ENCODE peak calls at places on chromosomes 16 and 17, in seven cellular contexts. W, P, M, K, A, L and Z are unnamed samples.

GRCh38 chr16:19783847-19784736 is 66.0 kb downstream of the IQCK start:
- DNase-seq in W (no peak), P (no peak), M (no peak), K (no peak), A (no peak), L (no peak), Z (no peak)

GRCh38 chr17:55683554-55684315 is 38.9 kb downstream of the TMEM100 start:
- DNase-seq in W (no peak), P (no peak), M (no peak), K (no peak), A (no peak), L (no peak), Z (no peak)

GRCh38 chr16:14640538-14640937 is 7.8 kb downstream of the BFAR start:
- DNase-seq in W (no peak), P (no peak), M (no peak), K (no peak), A (peak; percentile 55), L (no peak), Z (no peak)

GRCh38 chr17:2241823-2242222 is 61.8 kb downstream of the SMG6 start:
- DNase-seq in W (no peak), P (no peak), M (peak; percentile 83), K (no peak), A (no peak), L (no peak), Z (peak; percentile 61)

GRCh38 chr17:82938486-82939212 is 98.8 kb upstream of the ZNF750 start:
- DNase-seq in W (no peak), P (no peak), M (no peak), K (no peak), A (peak; percentile 30), L (no peak), Z (no peak)

GRCh38 chr16:90078594-90078895 is 1.4 kb upstream of the PRDM7 start:
- DNase-seq in W (no peak), P (no peak), M (no peak), K (no peak), A (no peak), L (no peak), Z (no peak)

GRCh38 chr16:79601092-79601977 is 798 bp upstream of the MAF start:
- DNase-seq in W (no peak), P (peak; percentile 5), M (no peak), K (peak; percentile 64), A (peak; percentile 61), L (no peak), Z (no peak)

GRCh38 chr17:16923097-16923903 is 48.6 kb downstream of the TNFRSF13B start:
- DNase-seq in W (no peak), P (no peak), M (no peak), K (peak; percentile 29), A (no peak), L (no peak), Z (no peak)

GRCh38 chr17:17886253-17886652 is 49.5 kb upstream of the SREBF1 start:
- DNase-seq in W (no peak), P (no peak), M (no peak), K (no peak), A (no peak), L (no peak), Z (no peak)

GRCh38 chr17:81811705-81812570 is 8.0 kb downstream of the GCGR start:
- DNase-seq in W (no peak), P (no peak), M (no peak), K (peak; percentile 62), A (no peak), L (no peak), Z (no peak)

GRCh38 chr17:82231562-82232321 is 2.9 kb downstream of the SLC16A3 start:
- DNase-seq in W (peak; percentile 72), P (no peak), M (peak; percentile 40), K (peak; percentile 92), A (peak; percentile 86), L (no peak), Z (peak; percentile 79)

GRCh38 chr17:44379887-44380286 is 9.6 kb downstream of the ITGA2B start:
- DNase-seq in W (no peak), P (no peak), M (no peak), K (peak; percentile 42), A (no peak), L (no peak), Z (no peak)

GRCh38 chr16:76201385-76201784 is 75.8 kb upstream of the CNTNAP4 start:
- DNase-seq in W (peak; percentile 11), P (no peak), M (no peak), K (no peak), A (no peak), L (no peak), Z (no peak)

GRCh38 chr17:74276051-74276476 is 2.0 kb downstream of the DNAI2 start:
- DNase-seq in W (no peak), P (no peak), M (no peak), K (no peak), A (no peak), L (no peak), Z (no peak)

GRCh38 chr17:39011907-39012468 is 44.8 kb upstream of the FBXO47 start:
- DNase-seq in W (no peak), P (no peak), M (no peak), K (peak; percentile 54), A (no peak), L (no peak), Z (no peak)

GRCh38 chr17:60077672-60078519 is 825 bp downstream of the HEATR6 start:
- DNase-seq in W (no peak), P (no peak), M (no peak), K (no peak), A (peak; percentile 7), L (no peak), Z (no peak)

GRCh38 chr16:71383054-71383773 is 24.7 kb downstream of the CALB2 start:
- DNase-seq in W (peak; percentile 71), P (no peak), M (peak; percentile 5), K (no peak), A (peak; percentile 83), L (no peak), Z (peak; percentile 29)

GRCh38 chr17:67200727-67201301 is 44.2 kb downstream of the HELZ start:
- DNase-seq in W (no peak), P (no peak), M (no peak), K (peak; percentile 20), A (no peak), L (no peak), Z (peak; percentile 13)

GRCh38 chr16:1713331-1713730 is 7.3 kb downstream of the MAPK8IP3 start:
- DNase-seq in W (no peak), P (no peak), M (no peak), K (peak; percentile 40), A (no peak), L (no peak), Z (no peak)

GRCh38 chr17:6137716-6138502 is 67.7 kb downstream of the WSCD1 start:
- DNase-seq in W (no peak), P (no peak), M (no peak), K (no peak), A (no peak), L (no peak), Z (no peak)

GRCh38 chr16:57786632-57787518 is 15.4 kb downstream of the KIFC3 start:
- DNase-seq in W (no peak), P (no peak), M (peak; percentile 52), K (no peak), A (no peak), L (no peak), Z (no peak)

GRCh38 chr17:49359990-49360795 is 1.9 kb downstream of the ZNF652 start:
- DNase-seq in W (no peak), P (no peak), M (no peak), K (no peak), A (peak; percentile 8), L (no peak), Z (peak; percentile 10)

GRCh38 chr16:28932339-28933141 is 769 bp downstream of the CD19 start:
- DNase-seq in W (no peak), P (no peak), M (no peak), K (peak; percentile 39), A (no peak), L (no peak), Z (no peak)

GRCh38 chr16:85969159-85969558 is 70.2 kb downstream of the IRF8 start:
- DNase-seq in W (no peak), P (no peak), M (peak; percentile 47), K (no peak), A (peak; percentile 32), L (no peak), Z (peak; percentile 71)

GRCh38 chr16:88686439-88687253 is at the start of gene SNAI3:
- DNase-seq in W (peak; percentile 57), P (peak; percentile 53), M (peak; percentile 24), K (peak; percentile 100), A (peak; percentile 72), L (no peak), Z (peak; percentile 61)

GRCh38 chr17:80362428-80363119 is 52.4 kb upstream of the ENDOV start:
- DNase-seq in W (no peak), P (no peak), M (peak; percentile 83), K (no peak), A (no peak), L (no peak), Z (peak; percentile 44)

GRCh38 chr17:30933966-30934365 is 12.2 kb downstream of the ADAP2 start:
- DNase-seq in W (no peak), P (no peak), M (no peak), K (no peak), A (no peak), L (no peak), Z (no peak)

GRCh38 chr17:79356839-79357447 is 253.9 kb downstream of the RBFOX3 start:
- DNase-seq in W (no peak), P (no peak), M (no peak), K (peak; percentile 50), A (no peak), L (no peak), Z (no peak)

GRCh38 chr16:53912155-53912554 is 208.2 kb downstream of the FTO start:
- DNase-seq in W (no peak), P (no peak), M (no peak), K (no peak), A (peak; percentile 42), L (no peak), Z (no peak)

GRCh38 chr17:78387982-78388941 is 9.8 kb downstream of the PGS1 start:
- DNase-seq in W (no peak), P (no peak), M (peak; percentile 89), K (no peak), A (no peak), L (no peak), Z (peak; percentile 73)

GRCh38 chr16:57186630-57187507 is 740 bp downstream of the RSPRY1 start:
- DNase-seq in W (peak; percentile 24), P (no peak), M (no peak), K (peak; percentile 45), A (peak; percentile 54), L (no peak), Z (peak; percentile 46)

GRCh38 chr17:68544111-68544510 is 31.9 kb downstream of the PRKAR1A start:
- DNase-seq in W (no peak), P (no peak), M (no peak), K (no peak), A (no peak), L (no peak), Z (no peak)